ENCODE peak calls at places on chromosome 21, in nine cellular contexts. S, N, D, T, X, Z, H, J and V are unnamed samples. For H3K4me1 and H3K9me3, the result is how much of the 10 kb centered on the place peaks cover.

GRCh38 chr21:41048636-41049035 is 119.3 kb upstream of the BACE2 start:
- DNase-seq in D (no peak), J (no peak), Z (no peak), N (no peak), X (no peak), T (no peak), H (no peak), S (no peak), V (no peak)

GRCh38 chr21:41926068-41926806 is 27.6 kb downstream of the C2CD2 start:
- DNase-seq in N (peak), H (peak), Z (peak), S (no peak), X (peak), D (no peak), T (no peak), J (no peak), V (no peak)

GRCh38 chr21:40759061-40759460 is 87.9 kb downstream of the DSCAM start:
- DNase-seq in Z (no peak), N (no peak), D (no peak), J (no peak), S (no peak), X (no peak), H (no peak), T (no peak), V (no peak)

GRCh38 chr21:33968082-33968997 is 52.7 kb upstream of the ATP5PO start:
- DNase-seq in X (no peak), T (no peak), N (peak), Z (no peak), J (peak), S (no peak), H (peak), D (no peak), V (no peak)

GRCh38 chr21:31335957-31336738 is 7.9 kb downstream of the TIAM1 start:
- DNase-seq in D (no peak), H (no peak), J (no peak), Z (no peak), S (peak), X (no peak), N (peak), T (no peak), V (no peak)

GRCh38 chr21:39004776-39005605 is 178.3 kb downstream of the PSMG1 start:
- DNase-seq in N (peak), D (peak), S (peak), Z (no peak), J (no peak), X (no peak), H (no peak), T (no peak), V (peak)

GRCh38 chr21:32829504-32829903 is 57.9 kb upstream of the PAXBP1 start:
- DNase-seq in S (no peak), T (no peak), X (no peak), J (no peak), D (no peak), N (no peak), H (no peak), Z (no peak), V (no peak)

GRCh38 chr21:39915881-39916280 is 48.6 kb downstream of the PCP4 start:
- DNase-seq in S (no peak), Z (no peak), H (no peak), D (no peak), N (no peak), T (no peak), X (no peak), J (no peak), V (no peak)

GRCh38 chr21:36627242-36627641 is 71.7 kb upstream of the SIM2 start:
- DNase-seq in D (no peak), T (no peak), J (no peak), H (no peak), S (no peak), N (peak), X (no peak), Z (no peak), V (no peak)

GRCh38 chr21:45998871-45999580 is 17.5 kb downstream of the COL6A1 start:
- DNase-seq in D (peak), Z (no peak), S (peak), N (no peak), J (no peak), X (no peak), T (no peak), H (no peak), V (peak)

GRCh38 chr21:14550200-14550599 is 4.1 kb upstream of the SAMSN1 start:
- DNase-seq in J (no peak), H (no peak), T (no peak), D (no peak), N (no peak), Z (no peak), S (no peak), X (no peak), V (no peak)

GRCh38 chr21:18443085-18443484 is 39.5 kb upstream of the TMPRSS15 start:
- DNase-seq in Z (no peak), H (no peak), J (peak), D (no peak), X (no peak), T (no peak), S (no peak), N (no peak), V (no peak)

GRCh38 chr21:44301093-44301492 is 1.2 kb downstream of the PFKL start:
- DNase-seq in T (no peak), Z (no peak), N (no peak), J (no peak), H (peak), X (no peak), S (no peak), D (no peak), V (no peak)

GRCh38 chr21:44298301-44298700 is 1.6 kb upstream of the PFKL start:
- DNase-seq in X (peak), J (no peak), S (no peak), D (no peak), Z (no peak), H (peak), T (no peak), N (peak), V (no peak)

GRCh38 chr21:44299085-44299457 is 782 bp upstream of the PFKL start:
- DNase-seq in J (no peak), N (peak), T (no peak), X (peak), H (no peak), Z (no peak), S (no peak), D (no peak), V (no peak)

GRCh38 chr21:44300262-44300959 is 558 bp downstream of the PFKL start:
- DNase-seq in H (peak), S (peak), X (peak), J (peak), N (peak), T (peak), Z (peak), D (peak), V (peak)

DNA sequence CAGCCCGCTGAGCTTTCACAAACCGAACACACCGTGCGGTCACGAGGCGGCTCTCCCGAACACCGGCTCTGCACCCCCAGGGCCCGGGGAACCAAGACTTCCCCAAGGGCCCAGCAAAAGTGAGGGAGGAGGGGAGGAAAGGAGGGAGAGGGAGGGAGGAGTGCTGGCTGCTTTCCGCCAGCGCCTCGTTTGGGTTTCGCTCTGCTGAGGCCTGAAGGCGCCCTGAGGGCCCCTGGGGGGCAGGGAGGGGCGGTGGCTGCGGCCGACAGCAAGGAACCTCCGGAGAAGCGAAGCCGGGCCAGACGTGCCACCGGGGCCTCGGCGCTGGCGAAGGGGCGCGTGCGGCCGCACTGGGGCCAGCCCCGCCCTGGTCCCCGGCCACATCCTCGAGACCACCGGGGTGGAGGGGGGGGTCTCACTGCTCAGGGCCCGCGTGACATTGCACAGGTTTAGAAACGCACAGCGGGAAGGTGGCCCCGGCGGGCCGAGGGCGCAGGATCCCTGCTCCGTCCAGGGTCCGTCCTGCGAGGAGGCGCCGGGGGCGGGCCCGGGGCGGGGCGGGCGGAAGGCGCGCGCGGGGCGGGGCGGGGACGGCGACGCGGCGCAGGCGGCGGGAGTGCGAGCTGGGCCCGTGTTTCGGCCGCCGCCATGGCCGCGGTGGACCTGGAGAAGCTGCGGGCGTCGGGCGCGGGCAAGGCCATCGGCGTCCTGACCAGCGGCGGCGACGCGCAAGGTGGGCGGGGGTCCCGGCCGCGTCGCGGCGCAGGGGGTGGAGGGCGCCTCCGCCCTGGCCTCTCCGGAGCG is at the start of gene PFKL:
- DNase-seq in Z (peak), N (peak), T (peak), D (peak), J (peak), S (peak), X (peak), H (peak), V (peak)
- H3K4me1 ChIP-seq in Z (under half), N (under half), T (under half), D (under half), J (under half), S (half or more), X (under half), H (under half), V (under half)

GRCh38 chr21:27564684-27565280 is 597.9 kb upstream of the ADAMTS5 start:
- DNase-seq in J (peak), H (peak), T (peak), D (no peak), S (peak), Z (peak), X (peak), N (peak), V (peak)
- H3K9me3 ChIP-seq in J (under half), H (under half), T (under half), D (under half), S (under half), Z (under half), X (under half), N (under half), V (under half)

DNA sequence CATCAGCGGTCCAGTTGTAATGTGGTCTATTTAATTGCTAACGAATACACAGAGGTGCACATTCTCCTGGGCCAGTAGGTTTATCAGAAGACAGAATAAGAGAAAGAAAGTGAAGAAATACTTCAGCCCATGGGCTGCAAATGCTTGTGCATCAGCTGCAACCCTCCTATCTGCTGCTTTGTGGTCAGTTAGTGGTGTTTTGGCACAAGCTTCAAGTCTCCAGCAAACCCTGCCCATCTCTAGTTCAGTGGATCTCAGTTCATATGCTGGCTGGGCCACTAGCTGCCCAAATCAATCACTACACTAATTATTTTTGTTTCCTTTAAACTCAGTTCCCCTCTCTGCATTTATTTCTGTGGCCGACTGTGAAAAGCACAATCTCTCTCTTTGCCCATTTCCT is 124.2 kb downstream of the KCNJ6 start:
- DNase-seq in Z (no peak), N (peak), S (no peak), J (no peak), T (no peak), D (no peak), X (no peak), H (no peak), V (no peak)
- H3K4me1 ChIP-seq in Z (under half), N (under half), S (under half), J (under half), T (under half), D (under half), X (under half), H (under half), V (under half)

GRCh38 chr21:25370311-25370744 is 237.0 kb downstream of the MRPL39 start:
- DNase-seq in S (no peak), N (peak), Z (no peak), D (no peak), T (no peak), X (no peak), H (no peak), J (no peak), V (peak)
- H3K9me3 ChIP-seq in S (under half), N (under half), Z (under half), D (under half), T (under half), X (under half), H (under half), J (under half), V (under half)

GRCh38 chr21:44921928-44922327 is 1.2 kb upstream of the ITGB2 start:
- DNase-seq in J (no peak), Z (no peak), S (no peak), T (no peak), N (no peak), X (no peak), D (no peak), H (no peak), V (no peak)
- H3K4me1 ChIP-seq in J (under half), Z (under half), S (under half), T (under half), N (under half), X (under half), D (under half), H (under half), V (under half)

GRCh38 chr21:29313662-29314408 is 15.1 kb downstream of the BACH1 start:
- DNase-seq in X (no peak), S (no peak), Z (no peak), H (no peak), J (no peak), N (no peak), D (no peak), T (no peak), V (no peak)
- H3K9me3 ChIP-seq in X (under half), S (under half), Z (under half), H (under half), J (under half), N (under half), D (under half), T (under half), V (under half)